ENCODE peak calls at places on chromosomes 5 and 9, in nine cellular contexts. One of them, this sample, is unnamed.

GRCh38 chr5:163846512-163846911 is 341.1 kb downstream of the MAT2B start:
- DNase-seq in HCT116: no peak
- DNase-seq in GM12891: no peak
- DNase-seq in ovary: no peak
- DNase-seq in stomach: no peak
- DNase-seq in spleen: no peak
- DNase-seq in esophagus squamous epithelium: no peak
- DNase-seq in heart left ventricle: no peak
- DNase-seq in uterus: no peak
- DNase-seq in this sample: no peak

GRCh38 chr5:159779481-159779880 is 136.8 kb upstream of the ADRA1B start:
- DNase-seq in esophagus squamous epithelium: no peak
- DNase-seq in heart left ventricle: no peak
- DNase-seq in uterus: no peak
- DNase-seq in spleen: no peak
- DNase-seq in stomach: no peak
- DNase-seq in GM12891: no peak
- DNase-seq in HCT116: no peak
- DNase-seq in ovary: no peak
- DNase-seq in this sample: no peak

GRCh38 chr5:16773990-16774389 is 157.2 kb upstream of the RETREG1 start:
- DNase-seq in ovary: no peak
- DNase-seq in heart left ventricle: no peak
- DNase-seq in HCT116: no peak
- DNase-seq in uterus: no peak
- DNase-seq in esophagus squamous epithelium: no peak
- DNase-seq in GM12891: no peak
- DNase-seq in stomach: no peak
- DNase-seq in spleen: no peak
- DNase-seq in this sample: no peak

GRCh38 chr5:140073296-140073695 is 30.2 kb upstream of the NRG2 start:
- DNase-seq in uterus: no peak
- DNase-seq in GM12891: no peak
- DNase-seq in HCT116: no peak
- DNase-seq in esophagus squamous epithelium: no peak
- DNase-seq in heart left ventricle: no peak
- DNase-seq in stomach: no peak
- DNase-seq in spleen: no peak
- DNase-seq in ovary: no peak
- DNase-seq in this sample: no peak

GRCh38 chr5:142459209-142459608 is 134.4 kb upstream of the SPRY4 start:
- DNase-seq in HCT116: no peak
- DNase-seq in ovary: no peak
- DNase-seq in stomach: no peak
- DNase-seq in GM12891: no peak
- DNase-seq in esophagus squamous epithelium: no peak
- DNase-seq in spleen: no peak
- DNase-seq in heart left ventricle: no peak
- DNase-seq in uterus: no peak
- DNase-seq in this sample: no peak

GRCh38 chr9:93533863-93534262 is 42.5 kb upstream of the PHF2 start:
- DNase-seq in heart left ventricle: no peak
- DNase-seq in esophagus squamous epithelium: no peak
- DNase-seq in GM12891: no peak
- DNase-seq in stomach: no peak
- DNase-seq in spleen: no peak
- DNase-seq in uterus: no peak
- DNase-seq in HCT116: no peak
- DNase-seq in ovary: no peak
- DNase-seq in this sample: no peak

GRCh38 chr5:146793709-146794108 is 84.8 kb downstream of the PPP2R2B start:
- DNase-seq in spleen: no peak
- DNase-seq in heart left ventricle: no peak
- DNase-seq in GM12891: no peak
- DNase-seq in esophagus squamous epithelium: no peak
- DNase-seq in ovary: no peak
- DNase-seq in stomach: no peak
- DNase-seq in HCT116: no peak
- DNase-seq in uterus: no peak
- DNase-seq in this sample: no peak

GRCh38 chr5:27702339-27702820 is 664.0 kb upstream of the CDH9 start:
- DNase-seq in esophagus squamous epithelium: no peak
- DNase-seq in HCT116: no peak
- DNase-seq in uterus: no peak
- DNase-seq in GM12891: no peak
- DNase-seq in heart left ventricle: no peak
- DNase-seq in stomach: no peak
- DNase-seq in spleen: no peak
- DNase-seq in ovary: no peak
- DNase-seq in this sample: no peak

GRCh38 chr5:32090755-32091128 is 83.4 kb downstream of the GOLPH3 start:
- DNase-seq in esophagus squamous epithelium: no peak
- DNase-seq in GM12891: no peak
- DNase-seq in uterus: no peak
- DNase-seq in heart left ventricle: no peak
- DNase-seq in stomach: no peak
- DNase-seq in HCT116: no peak
- DNase-seq in ovary: peak; percentile 70
- DNase-seq in spleen: no peak
- DNase-seq in this sample: no peak

GRCh38 chr9:86043999-86044398 is 55.4 kb downstream of the GOLM1 start:
- DNase-seq in GM12891: no peak
- DNase-seq in heart left ventricle: no peak
- DNase-seq in stomach: no peak
- DNase-seq in ovary: no peak
- DNase-seq in uterus: no peak
- DNase-seq in spleen: no peak
- DNase-seq in esophagus squamous epithelium: no peak
- DNase-seq in HCT116: peak; percentile 7
- DNase-seq in this sample: no peak

GRCh38 chr9:8717146-8717545 is 917.6 kb upstream of the DMAC1 start:
- DNase-seq in esophagus squamous epithelium: no peak
- DNase-seq in HCT116: no peak
- DNase-seq in stomach: no peak
- DNase-seq in spleen: no peak
- DNase-seq in GM12891: no peak
- DNase-seq in uterus: no peak
- DNase-seq in ovary: no peak
- DNase-seq in heart left ventricle: no peak
- DNase-seq in this sample: no peak

GRCh38 chr9:74760031-74760700 is 127.6 kb downstream of the TRPM6 start:
- DNase-seq in HCT116: no peak
- DNase-seq in spleen: no peak
- DNase-seq in heart left ventricle: no peak
- DNase-seq in stomach: no peak
- DNase-seq in esophagus squamous epithelium: no peak
- DNase-seq in uterus: no peak
- DNase-seq in GM12891: no peak
- DNase-seq in ovary: no peak
- DNase-seq in this sample: no peak

GRCh38 chr9:126805546-126806262 is 864 bp downstream of the ZBTB43 start:
- DNase-seq in uterus: no peak
- DNase-seq in esophagus squamous epithelium: no peak
- DNase-seq in heart left ventricle: peak; percentile 85
- DNase-seq in HCT116: peak; percentile 39
- DNase-seq in spleen: peak; percentile 80
- DNase-seq in stomach: peak; percentile 69
- DNase-seq in GM12891: peak; percentile 47
- DNase-seq in ovary: no peak
- DNase-seq in this sample: peak; percentile 83

GRCh38 chr5:142661957-142662356 is 23.9 kb downstream of the FGF1 start:
- DNase-seq in stomach: no peak
- DNase-seq in GM12891: no peak
- DNase-seq in esophagus squamous epithelium: no peak
- DNase-seq in uterus: no peak
- DNase-seq in ovary: no peak
- DNase-seq in spleen: no peak
- DNase-seq in HCT116: no peak
- DNase-seq in heart left ventricle: no peak
- DNase-seq in this sample: no peak

GRCh38 chr5:10592598-10592997 is 28.7 kb downstream of the ANKRD33B start:
- DNase-seq in uterus: no peak
- DNase-seq in esophagus squamous epithelium: no peak
- DNase-seq in ovary: no peak
- DNase-seq in HCT116: no peak
- DNase-seq in spleen: no peak
- DNase-seq in heart left ventricle: no peak
- DNase-seq in stomach: no peak
- DNase-seq in GM12891: no peak
- DNase-seq in this sample: no peak

GRCh38 chr5:71986101-71986500 is 121.2 kb upstream of the MAP1B start:
- DNase-seq in HCT116: no peak
- DNase-seq in GM12891: no peak
- DNase-seq in uterus: no peak
- DNase-seq in esophagus squamous epithelium: no peak
- DNase-seq in heart left ventricle: no peak
- DNase-seq in ovary: no peak
- DNase-seq in stomach: no peak
- DNase-seq in spleen: no peak
- DNase-seq in this sample: no peak

GRCh38 chr9:127767909-127768331 is 10.5 kb downstream of the SH2D3C start:
- DNase-seq in ovary: no peak
- DNase-seq in uterus: no peak
- DNase-seq in stomach: no peak
- DNase-seq in heart left ventricle: peak; percentile 64
- DNase-seq in GM12891: no peak
- DNase-seq in esophagus squamous epithelium: no peak
- DNase-seq in HCT116: no peak
- DNase-seq in spleen: no peak
- DNase-seq in this sample: no peak

GRCh38 chr5:151742870-151743294 is 15.5 kb downstream of the ATOX1 start:
- DNase-seq in HCT116: peak; percentile 56
- DNase-seq in uterus: peak; percentile 67
- DNase-seq in heart left ventricle: peak; percentile 47
- DNase-seq in GM12891: no peak
- DNase-seq in ovary: peak; percentile 72
- DNase-seq in spleen: no peak
- DNase-seq in esophagus squamous epithelium: no peak
- DNase-seq in stomach: no peak
- DNase-seq in this sample: no peak

DNA sequence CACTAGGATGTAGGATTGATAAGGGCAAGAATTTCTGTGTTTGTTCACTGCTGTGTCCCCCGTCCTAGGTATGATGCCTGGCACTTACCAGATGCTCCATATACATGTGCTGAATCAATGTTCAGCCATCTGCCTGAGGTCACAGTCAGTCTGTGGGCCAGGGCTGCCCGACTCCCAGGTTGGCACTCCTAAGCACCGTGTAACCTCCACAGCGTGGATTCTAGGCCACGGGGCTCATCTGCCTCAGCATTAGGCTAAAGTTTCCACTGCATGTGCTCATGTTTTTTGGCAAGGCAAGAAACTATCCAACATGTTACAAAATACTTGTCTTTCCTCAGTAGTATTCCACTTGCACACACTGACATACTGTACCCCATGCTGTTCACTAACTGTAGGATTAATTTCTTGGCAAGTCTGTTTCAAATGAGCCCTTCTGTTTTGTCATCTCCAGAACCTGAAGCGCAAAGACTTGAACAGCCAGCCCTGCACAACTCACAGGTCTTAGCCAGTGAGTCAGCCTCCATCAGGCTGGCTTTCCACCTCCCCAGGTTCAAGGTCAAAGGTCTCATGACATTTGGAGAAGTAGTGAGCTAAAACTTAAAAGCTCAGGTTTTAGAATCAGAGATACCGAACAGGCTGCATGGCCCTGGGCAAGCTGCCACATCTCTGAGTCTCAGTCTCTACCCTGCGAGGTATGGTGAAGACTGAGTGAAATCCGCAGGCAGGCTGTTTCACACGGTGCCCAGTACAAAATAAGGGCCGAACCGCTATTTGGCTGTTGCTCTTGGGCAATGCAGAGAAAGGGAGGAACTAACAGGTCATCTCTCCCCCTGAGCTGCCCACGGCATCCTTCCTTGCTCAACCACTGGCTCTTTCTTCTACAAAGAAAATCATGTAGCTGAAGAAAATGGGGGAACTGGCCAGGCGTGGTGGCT is 7.2 kb downstream of the TOR1A start:
- DNase-seq in HCT116: no peak
- DNase-seq in spleen: no peak
- DNase-seq in esophagus squamous epithelium: no peak
- DNase-seq in ovary: no peak
- DNase-seq in GM12891: no peak
- DNase-seq in stomach: no peak
- DNase-seq in uterus: no peak
- DNase-seq in heart left ventricle: no peak
- DNase-seq in this sample: no peak
- TF ChIP-seq POLR2A in HCT116: no peak
- TF ChIP-seq POLR2A in spleen: no peak
- TF ChIP-seq POLR2A in esophagus squamous epithelium: no peak
- TF ChIP-seq POLR2A in ovary: no peak
- TF ChIP-seq POLR2A in GM12891: no peak
- TF ChIP-seq POLR2A in stomach: no peak
- TF ChIP-seq POLR2A in uterus: no peak
- TF ChIP-seq POLR2A in heart left ventricle: no peak
- TF ChIP-seq POLR2A in this sample: no peak

GRCh38 chr9:36136277-36136893 is at the start of gene GLIPR2:
- DNase-seq in spleen: peak; percentile 97
- DNase-seq in uterus: peak; percentile 83
- DNase-seq in esophagus squamous epithelium: peak; percentile 31
- DNase-seq in heart left ventricle: peak; percentile 89
- DNase-seq in stomach: peak; percentile 84
- DNase-seq in HCT116: peak; percentile 26
- DNase-seq in ovary: peak; percentile 67
- DNase-seq in GM12891: peak; percentile 96
- DNase-seq in this sample: peak; percentile 83
- TF ChIP-seq POLR2A in spleen: no peak
- TF ChIP-seq POLR2A in uterus: peak; percentile 94
- TF ChIP-seq POLR2A in esophagus squamous epithelium: peak; percentile 86
- TF ChIP-seq POLR2A in heart left ventricle: peak; percentile 91
- TF ChIP-seq POLR2A in stomach: no peak
- TF ChIP-seq POLR2A in HCT116: peak; percentile 66
- TF ChIP-seq POLR2A in ovary: peak; percentile 42
- TF ChIP-seq POLR2A in GM12891: no peak
- TF ChIP-seq POLR2A in this sample: peak; percentile 67

DNA sequence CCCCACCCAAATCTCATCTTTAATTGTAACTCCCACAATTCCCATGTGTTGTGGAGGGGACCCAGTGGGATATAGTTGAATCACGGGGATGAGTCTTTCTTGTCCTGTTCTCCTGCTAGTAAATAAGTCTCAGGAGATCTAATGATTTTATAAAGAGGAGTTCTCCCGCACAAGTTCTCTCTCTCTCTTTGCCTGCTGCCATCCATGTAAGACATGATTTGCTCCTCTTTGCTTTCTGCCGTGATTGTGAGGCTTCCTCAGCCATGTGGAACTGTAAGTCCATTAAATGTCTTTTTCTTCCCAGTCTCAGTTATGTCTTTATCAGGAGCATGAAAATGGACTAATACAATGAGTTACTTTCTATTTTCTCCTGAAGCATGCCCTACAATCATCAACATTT is 1158.5 kb downstream of the CDH18 start:
- DNase-seq in ovary: no peak
- DNase-seq in heart left ventricle: no peak
- DNase-seq in GM12891: no peak
- DNase-seq in esophagus squamous epithelium: no peak
- DNase-seq in spleen: no peak
- DNase-seq in stomach: no peak
- DNase-seq in HCT116: no peak
- DNase-seq in uterus: no peak
- DNase-seq in this sample: no peak
- TF ChIP-seq POLR2A in ovary: no peak
- TF ChIP-seq POLR2A in heart left ventricle: no peak
- TF ChIP-seq POLR2A in GM12891: no peak
- TF ChIP-seq POLR2A in esophagus squamous epithelium: no peak
- TF ChIP-seq POLR2A in spleen: no peak
- TF ChIP-seq POLR2A in stomach: no peak
- TF ChIP-seq POLR2A in HCT116: no peak
- TF ChIP-seq POLR2A in uterus: no peak
- TF ChIP-seq POLR2A in this sample: no peak

GRCh38 chr5:150377964-150378694 is 20.6 kb downstream of the TCOF1 start:
- DNase-seq in ovary: no peak
- DNase-seq in uterus: no peak
- DNase-seq in spleen: no peak
- DNase-seq in heart left ventricle: no peak
- DNase-seq in esophagus squamous epithelium: no peak
- DNase-seq in HCT116: no peak
- DNase-seq in stomach: no peak
- DNase-seq in GM12891: no peak
- DNase-seq in this sample: no peak
- TF ChIP-seq POLR2A in ovary: no peak
- TF ChIP-seq POLR2A in uterus: no peak
- TF ChIP-seq POLR2A in spleen: no peak
- TF ChIP-seq POLR2A in heart left ventricle: no peak
- TF ChIP-seq POLR2A in esophagus squamous epithelium: no peak
- TF ChIP-seq POLR2A in HCT116: no peak
- TF ChIP-seq POLR2A in stomach: no peak
- TF ChIP-seq POLR2A in GM12891: no peak
- TF ChIP-seq POLR2A in this sample: no peak

This sample was measured in right lobe of liver.